ENCODE peak calls at places on chromosomes 2 and 18, in six cellular contexts. O is adipocyte, T is mucosa of descending colon, S is ovary, J is IMR-90, K is mesenchymal stem cell. M is an unnamed sample. For H3K36me3 and H3K9me3, the result is how much of the 10 kb centered on the place peaks cover.

GRCh38 chr2:65031341-65032015 is 24.7 kb upstream of the CEP68 start:
- DNase-seq in S (no peak), K (no peak), T (peak), J (no peak), O (peak), M (no peak)

GRCh38 chr2:187576906-187577305 is 22.7 kb upstream of the TFPI start:
- DNase-seq in S (no peak), T (no peak), J (peak), O (no peak), K (peak), M (no peak)

GRCh38 chr2:24616606-24617005 is 125.6 kb downstream of the NCOA1 start:
- DNase-seq in T (no peak), J (no peak), S (no peak), K (peak), O (no peak), M (no peak)

GRCh38 chr2:152167070-152167469 is 8.5 kb downstream of the STAM2 start:
- DNase-seq in T (no peak), K (no peak), J (no peak), S (no peak), O (peak), M (peak)

GRCh38 chr2:152513029-152513428 is 178.1 kb downstream of the FMNL2 start:
- DNase-seq in J (no peak), K (no peak), T (no peak), O (no peak), S (no peak), M (no peak)

GRCh38 chr2:237875234-237876055 is 16.0 kb downstream of the RAMP1 start:
- DNase-seq in S (no peak), O (no peak), T (no peak), J (no peak), K (no peak), M (no peak)

GRCh38 chr2:209208211-209208610 is 215.6 kb upstream of the MAP2 start:
- DNase-seq in T (peak), K (peak), O (no peak), J (no peak), S (no peak), M (peak)

GRCh38 chr2:212709287-212709686 is 170.7 kb upstream of the ERBB4 start:
- DNase-seq in K (peak), O (peak), S (no peak), J (peak), T (no peak), M (peak)

GRCh38 chr2:101012706-101013181 is 10.7 kb downstream of the RPL31 start:
- DNase-seq in S (peak), O (peak), T (no peak), J (peak), K (peak), M (peak)

DNA sequence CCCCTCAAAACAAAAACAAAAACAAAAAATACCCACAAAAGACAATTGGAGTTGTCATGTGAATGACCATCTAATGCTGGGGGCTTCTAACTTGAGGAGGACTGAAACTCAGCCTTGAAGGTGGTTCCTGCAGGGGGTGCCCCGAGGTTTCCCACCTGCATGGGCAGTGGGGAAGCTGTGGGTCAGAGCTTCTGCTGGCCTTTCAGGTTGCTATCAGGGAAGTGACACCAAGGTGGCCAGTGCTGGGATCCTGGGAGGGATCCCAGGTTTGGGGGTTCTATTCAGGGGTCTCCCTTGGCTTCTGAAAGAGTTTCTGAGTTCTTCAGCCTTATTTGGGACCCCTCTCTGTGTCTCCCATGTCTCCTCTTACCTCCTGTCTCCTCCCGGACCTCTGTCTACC is 62.8 kb downstream of the LDLRAD4 start:
- DNase-seq in T (no peak), S (no peak), O (no peak), J (no peak), K (no peak), M (no peak)
- H3K36me3 ChIP-seq in T (under half), S (under half), O (under half), J (under half), K (under half), M (under half)

GRCh38 chr18:49893036-49893435 is 79.7 kb upstream of the ACAA2 start:
- DNase-seq in T (no peak), S (no peak), J (no peak), O (no peak), K (peak), M (no peak)
- H3K9me3 ChIP-seq in T (under half), S (under half), J (under half), O (under half), K (under half), M (under half)

GRCh38 chr2:27049422-27050280 is 1.8 kb upstream of the AGBL5 start:
- DNase-seq in O (no peak), S (peak), K (peak), J (no peak), T (peak), M (no peak)
- H3K36me3 ChIP-seq in O (under half), S (under half), K (under half), J (under half), T (under half), M (under half)

GRCh38 chr2:240637116-240637900 is 12.0 kb downstream of the GPR35 start:
- DNase-seq in K (no peak), O (no peak), T (peak), J (no peak), S (peak), M (no peak)

GRCh38 chr2:240636563-240637115 is 11.4 kb downstream of the GPR35 start:
- DNase-seq in O (no peak), T (peak), S (peak), K (no peak), J (no peak), M (no peak)

GRCh38 chr2:240637901-240638175 is 12.6 kb downstream of the GPR35 start:
- DNase-seq in K (no peak), O (no peak), T (peak), S (no peak), J (no peak), M (no peak)

GRCh38 chr2:240635998-240636547 is 10.8 kb downstream of the GPR35 start:
- DNase-seq in T (peak), J (no peak), S (peak), K (no peak), O (no peak), M (no peak)

DNA sequence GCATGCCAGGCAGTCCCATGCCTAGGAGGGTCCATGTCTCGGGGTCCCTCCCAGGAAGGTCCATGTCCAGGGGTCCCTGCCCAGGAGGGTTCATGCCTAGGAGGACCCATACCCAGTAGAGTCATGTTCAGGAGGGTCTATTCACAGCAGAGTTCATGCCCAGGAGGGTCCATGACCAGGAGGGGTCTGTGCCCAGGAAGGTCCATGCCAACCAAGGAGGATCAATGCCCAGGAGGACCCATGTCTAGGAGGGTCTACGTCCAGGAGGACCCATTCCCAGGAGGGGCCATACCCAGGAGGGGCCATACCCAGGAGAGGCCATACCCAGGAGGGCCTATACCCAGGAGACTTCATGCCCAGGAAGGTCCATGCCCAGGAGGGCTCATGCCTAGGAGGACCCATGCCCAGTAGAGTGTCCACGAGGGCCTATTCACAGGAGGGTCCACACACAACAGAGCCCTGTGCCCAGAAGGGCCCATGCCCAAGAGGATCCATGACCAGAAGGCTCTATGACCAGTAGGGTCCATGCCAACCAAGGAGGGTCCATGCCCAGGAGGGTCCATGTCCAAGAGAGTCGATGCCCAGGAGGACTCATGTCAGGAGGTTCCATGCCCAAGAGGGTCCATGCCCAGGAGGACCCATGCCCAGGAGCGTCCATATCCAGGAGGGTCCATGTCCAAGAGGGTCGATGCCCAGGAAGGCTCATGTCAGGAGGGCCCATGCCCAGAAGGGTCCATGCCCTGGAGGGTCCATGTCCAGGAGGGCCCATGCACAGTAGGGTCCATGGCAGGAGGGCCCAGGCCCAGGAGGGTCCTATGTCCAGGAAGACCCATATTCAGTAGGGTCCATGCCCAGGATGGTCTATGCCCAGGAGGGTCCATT is 10.1 kb downstream of the GPR35 start:
- DNase-seq in S (peak), K (no peak), J (no peak), O (no peak), T (peak), M (no peak)
- H3K9me3 ChIP-seq in S (under half), K (under half), J (under half), O (under half), T (under half), M (under half)

DNA sequence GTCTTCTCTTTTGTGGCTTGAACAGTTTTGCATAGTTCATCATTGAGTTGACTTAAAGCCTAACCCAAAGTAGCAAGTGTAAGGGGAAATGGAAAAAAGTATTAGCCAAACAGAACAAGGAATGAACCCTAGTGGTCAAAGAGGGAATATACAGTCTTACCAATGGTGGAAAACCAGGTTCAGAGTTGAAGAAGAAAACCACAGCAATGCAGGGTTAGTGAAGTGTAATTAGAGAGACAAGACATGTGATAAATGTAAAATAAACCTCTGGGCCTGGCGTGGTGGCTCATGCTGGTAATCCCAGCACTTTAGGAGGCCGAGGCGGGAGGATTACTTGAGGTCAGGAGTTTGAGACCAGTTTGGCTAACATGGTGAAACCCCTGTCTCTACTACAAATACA is 2.4 kb downstream of the TTN start:
- DNase-seq in S (no peak), T (no peak), J (peak), K (peak), O (no peak), M (peak)
- H3K36me3 ChIP-seq in S (under half), T (under half), J (under half), K (under half), O (under half), M (under half)